ENCODE peak calls at places on chromosome 10, in ten cellular contexts. H is cardiac muscle cell, F is sigmoid colon, B is spleen, P is Panc1, Q is neural progenitor cell, Y is lung, E is A549, T is GM23248, R is Peyer's patch. V is an unnamed sample. For H3K4me1, the result is how much of the 10 kb centered on the place peaks cover.

GRCh38 chr10:59891349-59891748 is 15.0 kb downstream of the CCDC6 start:
- DNase-seq in H (no peak), F (no peak), B (no peak), P (no peak), Q (no peak), Y (no peak), E (no peak), T (no peak), R (no peak), V (no peak)

GRCh38 chr10:96501985-96502384 is 11.7 kb downstream of the TLL2 start:
- DNase-seq in H (no peak), F (no peak), B (no peak), P (no peak), Q (no peak), Y (no peak), E (no peak), T (no peak), R (no peak), V (no peak)

GRCh38 chr10:22259280-22259679 is 41.5 kb upstream of the EBLN1 start:
- DNase-seq in H (peak), F (no peak), B (no peak), P (no peak), Q (peak), Y (no peak), E (no peak), T (peak), R (no peak), V (no peak)

GRCh38 chr10:103353281-103353680 is 2.3 kb upstream of the PCGF6 start:
- DNase-seq in H (no peak), F (no peak), B (no peak), P (no peak), Q (no peak), Y (no peak), E (no peak), T (peak), R (no peak), V (no peak)

GRCh38 chr10:79322616-79323566 is 24.4 kb upstream of the PPIF start:
- DNase-seq in H (peak), F (peak), B (peak), P (no peak), Q (no peak), Y (peak), E (no peak), T (peak), R (peak), V (no peak)

GRCh38 chr10:77608281-77608680 is 29.3 kb downstream of the KCNMA1 start:
- DNase-seq in H (no peak), F (peak), B (no peak), P (no peak), Q (no peak), Y (no peak), E (no peak), T (no peak), R (no peak), V (no peak)

GRCh38 chr10:46033602-46034011 is 3.2 kb upstream of the NCOA4 start:
- DNase-seq in H (peak), F (no peak), B (no peak), P (no peak), Q (no peak), Y (no peak), E (no peak), T (peak), R (no peak), V (no peak)

GRCh38 chr10:112258407-112258806 is 24.8 kb upstream of the TECTB start:
- DNase-seq in H (no peak), F (no peak), B (no peak), P (no peak), Q (no peak), Y (no peak), E (no peak), T (no peak), R (no peak), V (no peak)

GRCh38 chr10:12927896-12928295 is 73.6 kb downstream of the CCDC3 start:
- DNase-seq in H (no peak), F (no peak), B (no peak), P (no peak), Q (no peak), Y (no peak), E (no peak), T (no peak), R (no peak), V (no peak)

GRCh38 chr10:122473116-122473515 is 11.8 kb downstream of the HTRA1 start:
- DNase-seq in H (no peak), F (no peak), B (no peak), P (no peak), Q (no peak), Y (no peak), E (no peak), T (no peak), R (no peak), V (no peak)

GRCh38 chr10:38094923-38095574 is 912 bp downstream of the ZNF37A start:
- DNase-seq in H (no peak), F (no peak), B (no peak), P (no peak), Q (no peak), Y (no peak), E (peak), T (no peak), R (no peak), V (no peak)

GRCh38 chr10:75246506-75246905 is 10.7 kb upstream of the COMTD1 start:
- DNase-seq in H (no peak), F (no peak), B (no peak), P (no peak), Q (no peak), Y (no peak), E (no peak), T (no peak), R (peak), V (no peak)

GRCh38 chr10:682931-683447 is 6.5 kb downstream of the DIP2C start:
- DNase-seq in H (no peak), F (no peak), B (no peak), P (peak), Q (no peak), Y (no peak), E (no peak), T (no peak), R (no peak), V (no peak)

DNA sequence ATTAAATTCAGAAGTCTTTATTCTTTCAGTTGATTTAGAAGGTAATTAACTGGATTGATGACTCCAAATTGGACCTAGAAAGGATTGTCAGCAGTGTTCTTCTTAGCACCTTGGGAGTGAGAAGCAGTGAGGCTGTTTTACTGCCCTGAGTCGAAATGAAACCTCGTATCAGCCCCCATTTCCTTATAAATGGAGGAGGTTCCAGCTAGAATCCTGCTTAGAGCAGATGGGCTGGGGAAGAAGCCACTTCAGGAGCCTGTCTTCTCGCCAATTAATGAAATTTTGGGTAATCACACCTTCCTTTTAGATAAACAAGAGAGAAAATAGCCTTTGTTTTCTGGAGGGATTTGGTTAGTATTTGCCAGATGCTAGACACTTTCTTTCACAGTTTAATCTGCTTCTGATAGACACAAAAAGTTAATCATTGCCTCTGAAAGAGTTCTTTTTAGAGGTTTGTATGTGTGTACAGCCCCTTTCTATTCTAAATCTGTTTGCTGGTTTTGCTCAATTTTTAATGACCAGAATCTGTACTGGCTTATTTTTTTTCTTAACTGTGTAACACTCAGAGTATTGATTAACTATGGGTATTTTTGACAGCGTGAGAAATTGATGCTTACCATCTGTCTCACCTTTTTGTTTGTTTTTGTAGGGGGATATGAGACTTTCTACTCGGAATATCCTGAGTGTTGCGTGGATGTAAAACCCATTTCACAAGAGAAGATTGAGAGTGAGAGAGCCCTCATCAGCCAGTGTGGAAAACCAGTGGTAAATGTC is 4.6 kb downstream of the DUSP5 start:
- DNase-seq in H (no peak), F (no peak), B (no peak), P (no peak), Q (no peak), Y (no peak), E (no peak), T (no peak), R (no peak), V (no peak)
- H3K4me1 ChIP-seq in H (under half), F (half or more), B (half or more), P (half or more), Q (under half), Y (under half), E (half or more), T (half or more), R (under half), V (under half)

DNA sequence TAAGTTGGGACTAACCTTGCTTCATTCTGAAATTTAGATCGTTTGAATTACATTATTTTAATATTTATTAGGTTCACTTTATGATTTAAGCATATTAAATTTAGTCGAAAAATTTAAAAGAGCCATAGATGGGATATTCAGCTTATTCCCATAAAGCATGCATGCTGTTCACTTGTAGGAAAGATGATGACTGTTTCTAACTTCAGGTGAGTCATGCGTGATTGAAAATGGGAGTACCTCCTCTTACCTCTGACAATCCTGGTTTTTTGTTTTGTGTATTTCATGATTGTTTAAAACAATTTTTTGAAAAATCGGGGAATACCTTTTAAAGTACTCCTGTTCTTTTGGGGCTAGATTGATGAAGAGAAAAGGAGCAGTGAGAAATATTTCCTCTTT is 1.4 kb downstream of the TNKS2 start:
- DNase-seq in H (no peak), F (no peak), B (no peak), P (no peak), Q (no peak), Y (no peak), E (peak), T (peak), R (no peak), V (no peak)
- H3K27ac ChIP-seq in H (peak), F (peak), B (peak), P (peak), Q (no peak), Y (peak), E (peak), T (peak), R (peak), V (no peak)

GRCh38 chr10:101447477-101447876 is 93.5 kb downstream of the BTRC start:
- DNase-seq in H (no peak), F (no peak), B (no peak), P (no peak), Q (no peak), Y (no peak), E (no peak), T (no peak), R (no peak), V (no peak)
- H3K4me1 ChIP-seq in H (half or more), F (under half), B (under half), P (under half), Q (half or more), Y (under half), E (under half), T (under half), R (under half), V (under half)

DNA sequence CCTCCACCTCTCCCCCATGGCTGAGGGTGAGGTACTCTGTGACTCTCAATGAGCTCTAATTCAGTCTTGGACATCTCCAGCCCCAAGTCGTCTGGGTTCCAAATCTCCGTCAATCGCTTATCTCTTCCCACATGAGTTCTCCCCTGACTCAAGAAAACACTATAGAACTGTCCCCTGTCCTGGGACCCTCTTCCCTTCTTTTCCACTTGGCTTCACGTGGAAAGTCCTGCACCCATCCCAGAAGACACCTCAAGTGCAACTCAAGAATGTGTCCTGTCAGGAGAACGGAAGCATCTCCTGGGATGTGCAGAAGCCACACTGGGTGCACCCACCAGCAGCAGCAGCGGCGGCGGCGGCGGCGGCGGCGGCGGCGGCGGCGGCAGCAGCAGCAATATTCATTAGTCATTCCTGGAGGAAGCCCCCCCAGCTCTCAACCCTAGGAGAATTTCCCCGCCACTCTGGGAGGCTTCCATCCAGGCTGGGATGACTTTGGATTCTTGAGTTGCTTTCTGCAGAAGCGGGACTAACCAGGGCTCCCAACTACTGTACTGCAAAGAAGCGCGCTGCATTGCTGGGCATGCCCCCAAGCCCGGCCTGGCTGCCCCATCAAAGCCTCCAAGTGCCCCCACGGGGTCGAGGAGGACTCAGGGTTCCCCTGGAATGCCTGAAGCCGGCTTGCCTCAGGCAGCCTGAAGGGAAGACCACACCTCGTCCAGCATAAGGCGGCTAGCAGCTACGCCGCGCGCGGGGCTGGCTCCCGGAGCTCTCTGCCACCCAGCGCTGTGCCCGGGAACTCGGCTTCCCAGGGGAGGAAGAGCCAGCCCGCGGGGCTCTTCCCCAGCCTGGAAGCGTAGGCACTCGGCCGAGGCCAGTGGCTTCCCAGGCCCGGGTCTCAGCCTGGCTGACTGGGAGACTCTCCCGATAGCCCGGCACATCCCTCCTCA is 1.0 kb downstream of the CRTAC1 start:
- DNase-seq in H (no peak), F (no peak), B (no peak), P (no peak), Q (peak), Y (no peak), E (no peak), T (no peak), R (no peak), V (no peak)
- H3K27ac ChIP-seq in H (no peak), F (no peak), B (no peak), P (no peak), Q (no peak), Y (no peak), E (no peak), T (no peak), R (no peak), V (no peak)

DNA sequence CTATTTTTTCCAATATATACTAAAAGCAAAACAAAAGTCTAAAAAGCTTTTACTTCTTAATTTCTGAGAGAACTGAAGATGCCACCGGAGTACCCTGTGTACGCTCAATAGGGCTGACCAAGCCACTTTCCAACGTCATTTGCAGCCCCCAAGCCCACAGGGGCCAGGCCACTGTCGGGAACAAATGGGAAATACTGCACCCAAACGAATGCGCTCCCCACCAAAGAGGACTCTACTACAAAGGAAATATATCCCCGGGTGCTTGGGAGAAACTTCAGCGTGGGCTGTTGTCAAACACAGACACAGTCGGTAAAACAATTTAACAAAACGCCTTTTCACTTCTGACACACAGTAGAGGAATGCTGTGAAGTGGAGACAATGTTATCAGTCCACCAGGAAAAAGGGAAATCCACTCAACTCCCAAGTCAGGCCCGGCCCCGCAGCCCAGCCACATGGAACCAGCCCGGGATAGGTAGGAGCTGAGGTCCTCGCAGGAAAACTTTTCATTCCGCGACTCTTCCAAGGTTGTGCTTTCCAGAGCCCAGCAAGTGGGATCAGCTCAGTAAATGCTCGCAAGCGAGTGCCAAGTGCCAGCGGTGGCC is 1.4 kb downstream of the PARD3 start:
- DNase-seq in H (peak), F (no peak), B (peak), P (no peak), Q (no peak), Y (no peak), E (peak), T (peak), R (no peak), V (no peak)
- H3K4me1 ChIP-seq in H (under half), F (half or more), B (under half), P (under half), Q (under half), Y (under half), E (half or more), T (under half), R (under half), V (under half)

GRCh38 chr10:84140036-84140379 is 699 bp downstream of the GHITM start:
- DNase-seq in H (peak), F (no peak), B (peak), P (no peak), Q (peak), Y (no peak), E (no peak), T (peak), R (no peak), V (no peak)

GRCh38 chr10:84135836-84136235 is 3.5 kb upstream of the GHITM start:
- DNase-seq in H (no peak), F (no peak), B (no peak), P (no peak), Q (no peak), Y (no peak), E (no peak), T (no peak), R (no peak), V (no peak)

GRCh38 chr10:84138478-84139125 is 707 bp upstream of the GHITM start:
- DNase-seq in H (no peak), F (no peak), B (peak), P (peak), Q (no peak), Y (no peak), E (peak), T (no peak), R (peak), V (no peak)

DNA sequence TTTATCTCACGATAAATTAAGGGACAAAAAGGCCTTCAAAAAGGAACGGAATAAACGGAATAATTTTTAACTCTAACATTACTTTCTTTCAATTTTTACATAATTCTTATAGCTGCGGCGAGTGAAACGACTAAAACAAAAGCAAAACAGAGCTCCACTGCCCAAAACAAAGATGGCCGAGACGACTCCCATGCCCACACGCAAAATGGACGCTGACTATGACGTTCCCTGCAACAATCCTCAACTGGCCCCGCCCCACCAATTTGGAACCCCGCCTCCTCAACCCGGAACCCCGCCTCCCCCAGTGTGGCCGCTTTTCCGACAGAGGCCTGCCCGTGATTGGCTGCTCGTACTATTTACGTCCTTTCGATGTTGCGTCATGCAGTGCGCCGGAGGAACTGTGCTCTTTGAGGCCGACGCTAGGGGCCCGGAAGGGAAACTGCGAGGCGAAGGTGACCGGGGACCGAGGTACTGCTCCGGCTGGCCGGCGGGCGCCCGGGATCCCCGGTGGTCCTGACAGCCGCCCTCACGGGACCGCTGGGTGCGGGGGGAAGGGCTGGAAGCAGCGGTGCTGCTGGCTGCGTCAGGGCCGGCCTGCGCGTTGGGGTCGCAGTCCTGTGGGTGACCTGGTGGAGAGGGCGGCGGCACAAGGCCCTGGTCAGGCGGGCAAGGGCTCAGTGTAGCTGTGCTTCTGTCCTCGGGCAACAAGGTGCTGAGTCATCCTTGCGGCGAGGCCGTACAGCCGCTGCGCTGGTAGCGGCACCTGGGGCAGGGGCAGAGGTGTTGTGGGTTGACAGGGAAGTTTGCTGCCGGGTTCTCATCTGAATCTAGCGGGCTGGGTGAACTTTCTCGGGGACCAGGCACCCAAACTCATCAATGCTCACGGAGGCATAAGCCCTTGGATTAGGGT is at the start of gene GHITM:
- DNase-seq in H (peak), F (peak), B (peak), P (peak), Q (peak), Y (peak), E (peak), T (peak), R (peak), V (peak)
- H3K27ac ChIP-seq in H (peak), F (peak), B (peak), P (peak), Q (no peak), Y (peak), E (peak), T (peak), R (peak), V (no peak)

DNA sequence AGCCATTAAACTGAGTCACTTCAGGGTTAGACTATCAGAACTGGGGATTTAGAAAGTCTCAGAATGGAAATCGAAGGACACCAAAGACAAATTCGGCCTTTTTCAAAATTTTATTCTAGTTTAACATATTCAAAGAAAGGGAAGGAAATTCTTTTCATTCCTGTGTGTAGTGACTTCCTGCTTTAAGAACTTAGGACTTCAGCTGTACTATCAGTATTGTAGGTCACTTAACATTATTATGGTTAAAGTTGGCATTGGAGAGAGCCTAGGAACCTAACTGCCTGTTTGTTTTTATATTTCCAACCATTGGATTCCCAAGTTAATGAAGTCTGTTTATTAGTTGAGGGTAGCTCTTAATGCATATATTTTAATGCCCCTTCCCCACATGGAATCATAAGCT is 63.7 kb downstream of the PTEN start:
- DNase-seq in H (peak), F (no peak), B (no peak), P (no peak), Q (no peak), Y (no peak), E (no peak), T (peak), R (no peak), V (no peak)
- H3K4me1 ChIP-seq in H (under half), F (half or more), B (half or more), P (under half), Q (under half), Y (under half), E (under half), T (half or more), R (under half), V (under half)